ENCODE peak calls at places on chromosome 4, in seven cellular contexts. K is K562, L is SK-N-SH, O is H1, D is GM12891, W is HepG2, P is GM12878. N is an unnamed sample.

GRCh38 chr4:76562161-76562560 is 127.1 kb downstream of the SHROOM3 start:
- DNase-seq in P (no peak), K (no peak), O (no peak), L (no peak), W (no peak), D (no peak), N (no peak)

GRCh38 chr4:176425035-176425434 is 105.3 kb downstream of the SPCS3 start:
- DNase-seq in D (no peak), P (no peak), O (no peak), K (no peak), L (no peak), W (no peak), N (no peak)

GRCh38 chr4:17188035-17188967 is 289.9 kb upstream of the LDB2 start:
- DNase-seq in L (peak), O (no peak), D (no peak), P (no peak), W (no peak), K (no peak), N (no peak)

GRCh38 chr4:41257257-41257900 is 651 bp downstream of the UCHL1 start:
- DNase-seq in K (no peak), D (peak), L (peak), O (no peak), W (no peak), P (no peak), N (peak)

GRCh38 chr4:47686294-47686872 is 151.5 kb downstream of the CORIN start:
- DNase-seq in K (peak), D (peak), O (peak), L (peak), P (peak), W (peak), N (no peak)

GRCh38 chr4:39614487-39615162 is 24.0 kb downstream of the SMIM14 start:
- DNase-seq in L (no peak), W (no peak), D (no peak), K (no peak), P (no peak), O (no peak), N (no peak)

GRCh38 chr4:152951348-152951747 is 15.2 kb downstream of the FHDC1 start:
- DNase-seq in L (no peak), O (no peak), W (peak), D (no peak), K (no peak), P (no peak), N (no peak)

GRCh38 chr4:181971411-181971810 is 271.8 kb upstream of the TENM3 start:
- DNase-seq in K (no peak), L (no peak), P (no peak), O (no peak), D (no peak), W (no peak), N (no peak)

GRCh38 chr4:8746523-8747466 is 124.8 kb downstream of the HMX1 start:
- DNase-seq in P (no peak), D (no peak), L (no peak), W (no peak), O (no peak), K (no peak), N (no peak)

GRCh38 chr4:83219344-83219990 is 65.1 kb downstream of the COQ2 start:
- DNase-seq in D (no peak), L (no peak), O (no peak), P (peak), K (no peak), W (no peak), N (no peak)

GRCh38 chr4:158810487-158811215 is 41.8 kb downstream of the FNIP2 start:
- DNase-seq in L (no peak), D (no peak), O (no peak), K (no peak), W (no peak), P (no peak), N (no peak)
- TF ChIP-seq POLR2AphosphoS5 in L (no peak), D (no peak), O (no peak), K (no peak), W (no peak), P (no peak), N (no peak)

DNA sequence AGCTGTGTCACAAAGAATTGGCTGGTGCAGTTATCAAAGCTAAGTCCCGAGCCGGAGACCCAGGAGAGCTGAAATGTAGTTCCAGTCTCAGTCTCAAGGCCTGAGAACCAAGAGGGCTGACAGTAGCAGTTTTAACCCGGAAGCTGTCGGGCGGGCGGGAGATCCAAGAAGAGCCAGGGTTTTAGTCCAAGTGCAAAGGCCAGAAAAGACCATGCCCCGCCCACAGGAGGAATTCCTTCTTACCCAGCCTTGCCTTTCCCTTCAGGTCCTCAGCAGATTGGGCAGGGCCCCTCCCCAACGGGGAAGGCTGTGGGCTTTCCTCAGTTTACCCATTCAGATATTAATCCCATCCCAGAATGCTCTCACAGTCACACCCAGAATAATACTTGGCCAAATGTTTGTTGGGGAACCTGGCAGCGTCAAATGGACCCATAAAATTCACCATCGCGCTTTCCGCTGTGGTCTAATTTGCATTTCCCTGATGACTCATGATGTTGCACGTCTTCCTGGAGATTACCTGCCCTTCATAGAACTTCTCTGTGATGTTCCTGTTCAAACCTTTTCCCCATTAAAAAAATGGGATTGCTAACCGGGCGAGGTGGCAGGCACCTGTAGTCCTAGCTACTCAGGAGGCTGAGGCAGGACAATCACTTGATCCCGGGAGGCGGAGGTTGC is 16.2 kb downstream of the MAEA start:
- DNase-seq in P (no peak), W (no peak), L (no peak), D (no peak), K (peak), O (no peak), N (no peak)
- TF ChIP-seq TAF1 in P (no peak), W (no peak), L (no peak), D (no peak), K (no peak), O (no peak), N (no peak)

GRCh38 chr4:80069108-80069836 is 3.8 kb downstream of the ANTXR2 start:
- DNase-seq in L (no peak), W (no peak), P (no peak), K (no peak), O (no peak), D (no peak), N (no peak)
- TF ChIP-seq POLR2AphosphoS5 in L (no peak), W (no peak), P (no peak), K (no peak), O (no peak), D (no peak), N (no peak)

GRCh38 chr4:103429283-103429682 is 231.1 kb upstream of the CENPE start:
- DNase-seq in W (peak), D (peak), P (no peak), L (peak), O (peak), K (peak), N (peak)

GRCh38 chr4:103425406-103425805 is 227.3 kb upstream of the CENPE start:
- DNase-seq in L (no peak), K (no peak), D (no peak), W (peak), O (no peak), P (no peak), N (no peak)

GRCh38 chr4:103422467-103423219 is 224.5 kb upstream of the CENPE start:
- DNase-seq in W (no peak), D (no peak), O (no peak), K (no peak), P (no peak), L (no peak), N (no peak)

GRCh38 chr4:103423261-103423660 is 225.1 kb upstream of the CENPE start:
- DNase-seq in K (no peak), D (no peak), O (no peak), W (no peak), L (no peak), P (no peak), N (no peak)

DNA sequence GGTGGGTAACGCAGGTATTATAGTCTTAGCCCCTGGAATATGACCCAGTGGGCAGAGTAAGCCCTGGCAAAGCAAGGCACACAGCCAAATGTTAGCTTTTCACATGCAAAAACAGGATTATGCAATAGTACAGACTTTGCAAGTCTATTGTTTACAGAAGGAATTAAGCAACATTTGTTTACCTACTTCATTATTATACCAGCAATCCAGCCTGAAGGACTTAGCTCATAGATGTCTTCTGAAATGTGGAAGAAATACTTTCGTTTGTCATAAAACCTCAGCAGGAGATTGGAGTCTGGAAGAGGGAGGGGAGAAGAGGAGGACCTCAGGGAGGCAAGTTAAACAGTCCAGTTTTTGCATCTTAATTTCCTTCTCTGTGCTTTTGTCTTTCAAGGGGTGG is 226.7 kb upstream of the CENPE start:
- DNase-seq in K (no peak), W (peak), D (no peak), L (no peak), P (no peak), O (no peak), N (no peak)
- TF ChIP-seq TAF1 in K (no peak), W (no peak), D (no peak), L (no peak), P (no peak), O (no peak), N (no peak)

DNA sequence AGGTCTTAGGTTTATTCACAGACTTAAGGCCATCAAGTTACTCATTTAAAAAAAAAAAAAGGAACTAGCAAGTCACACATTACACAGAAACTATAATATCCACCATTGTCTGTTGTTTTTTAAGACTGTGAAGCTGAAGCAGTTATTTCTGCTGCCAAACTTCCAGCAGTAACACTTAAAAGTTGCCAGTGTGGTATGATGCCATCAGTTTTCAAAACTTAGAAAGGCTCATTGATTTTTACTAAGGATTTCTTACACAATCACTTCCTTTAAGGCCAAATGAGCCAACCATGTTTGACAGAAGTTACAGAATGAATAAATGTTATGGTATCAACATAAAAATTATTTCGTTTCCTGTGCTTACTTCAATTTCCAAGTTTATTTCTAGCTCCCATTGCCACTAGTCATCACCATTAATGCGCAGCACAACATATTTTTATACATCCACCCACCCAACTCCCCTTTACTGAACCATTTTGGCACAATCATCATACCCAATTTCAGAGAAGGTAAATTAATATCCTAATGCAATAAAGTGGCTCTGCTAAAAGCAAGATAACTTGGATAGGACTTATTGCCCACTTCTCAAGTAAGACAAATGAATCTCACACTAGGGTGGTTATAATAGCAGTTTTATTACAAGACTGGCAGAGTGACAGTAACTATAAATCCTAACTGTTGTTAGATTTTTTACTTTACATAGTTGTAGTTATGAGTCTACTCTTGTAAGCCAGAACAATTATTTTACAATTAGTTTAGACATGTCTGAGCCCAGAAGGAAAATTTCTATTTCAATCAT is 13.1 kb downstream of the PDGFC start:
- DNase-seq in L (no peak), P (no peak), W (no peak), D (no peak), O (no peak), K (no peak), N (no peak)
- TF ChIP-seq POLR2AphosphoS5 in L (no peak), P (no peak), W (no peak), D (no peak), O (no peak), K (no peak), N (no peak)

GRCh38 chr4:68176500-68176899 is 46.8 kb upstream of the TMPRSS11F start:
- DNase-seq in L (no peak), D (no peak), P (no peak), K (no peak), O (no peak), W (no peak), N (no peak)
- TF ChIP-seq TAF1 in L (no peak), D (no peak), P (no peak), K (no peak), O (no peak), W (no peak), N (no peak)

DNA sequence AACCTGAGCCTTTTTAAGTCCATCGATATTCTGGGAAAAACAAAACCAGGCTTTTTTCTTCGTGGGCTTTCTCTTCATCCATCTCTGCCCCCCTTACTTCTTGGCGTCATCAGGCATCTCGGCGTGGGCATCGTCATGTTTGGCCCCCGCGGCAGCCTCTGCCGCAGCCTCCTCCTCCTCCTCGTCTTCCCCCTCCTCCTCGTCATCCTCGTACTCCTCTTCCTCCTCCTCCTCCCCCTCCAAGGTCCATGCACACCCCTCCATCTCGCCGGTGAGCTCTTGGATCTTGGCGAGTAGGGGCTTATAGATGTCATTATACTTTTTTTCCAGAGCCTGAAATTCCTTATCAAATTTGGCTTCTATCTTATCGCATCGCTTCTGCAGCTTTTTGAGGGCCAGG is 516 bp downstream of the NAP1L5 start:
- DNase-seq in L (peak), O (no peak), W (no peak), P (no peak), D (no peak), K (peak), N (no peak)
- TF ChIP-seq POLR2AphosphoS5 in L (no peak), O (no peak), W (no peak), P (no peak), D (no peak), K (no peak), N (no peak)

DNA sequence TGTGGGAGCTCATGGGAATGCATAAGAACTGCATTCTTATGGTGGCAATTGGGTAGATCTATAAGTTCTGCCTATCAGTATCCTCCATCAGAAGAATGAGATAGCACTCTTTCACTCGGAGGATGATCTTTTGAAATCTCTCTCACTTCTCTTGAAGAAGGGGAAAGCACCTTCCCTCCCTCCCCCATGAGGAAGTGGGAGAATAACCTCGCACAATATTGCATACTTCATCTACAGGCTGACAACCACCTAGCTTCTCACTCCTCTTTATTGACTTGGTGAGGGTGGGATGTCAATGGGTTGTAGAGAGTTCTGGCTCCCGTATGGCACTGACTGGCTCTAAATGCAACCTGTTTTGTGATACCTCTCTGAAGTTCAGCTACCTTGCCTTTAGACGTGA is 146.7 kb upstream of the SPOCK3 start:
- DNase-seq in L (no peak), P (no peak), K (no peak), D (no peak), W (no peak), O (no peak), N (no peak)
- TF ChIP-seq TAF1 in L (no peak), P (no peak), K (no peak), D (no peak), W (no peak), O (no peak), N (no peak)

GRCh38 chr4:60726779-60727178 is 473.3 kb upstream of the ADGRL3 start:
- DNase-seq in L (peak), O (no peak), K (no peak), P (no peak), D (no peak), W (no peak), N (no peak)

GRCh38 chr4:60723796-60724195 is 476.3 kb upstream of the ADGRL3 start:
- DNase-seq in O (no peak), L (no peak), W (no peak), P (no peak), K (no peak), D (no peak), N (no peak)

GRCh38 chr4:60721680-60722079 is 478.4 kb upstream of the ADGRL3 start:
- DNase-seq in W (no peak), D (no peak), O (no peak), L (no peak), P (no peak), K (no peak), N (no peak)

GRCh38 chr4:60729194-60729593 is 470.9 kb upstream of the ADGRL3 start:
- DNase-seq in K (no peak), O (no peak), W (no peak), D (no peak), P (no peak), L (no peak), N (no peak)

GRCh38 chr4:60724623-60725022 is 475.5 kb upstream of the ADGRL3 start:
- DNase-seq in O (no peak), W (no peak), L (no peak), P (no peak), D (no peak), K (no peak), N (no peak)
- TF ChIP-seq POLR2AphosphoS5 in O (no peak), W (no peak), L (no peak), P (no peak), D (no peak), K (no peak), N (no peak)

N was measured in GM12892.